ENCODE peak calls at places on chromosomes 2 and 18, in eight cellular contexts. A, E, N, Z, J, H, T and C are unnamed samples.

GRCh38 chr18:52636536-52636935 is 296.5 kb downstream of the DCC start:
- DNase-seq in T (no peak), N (no peak), Z (no peak), H (no peak), E (peak), J (peak), A (peak), C (no peak)

GRCh38 chr18:63119647-63120046 is 199.9 kb downstream of the BCL2 start:
- DNase-seq in N (no peak), T (peak), Z (peak), E (peak), H (peak), A (peak), J (no peak), C (no peak)

GRCh38 chr2:214069254-214069653 is 341.6 kb upstream of the VWC2L start:
- DNase-seq in A (peak), Z (peak), N (no peak), E (peak), H (peak), J (no peak), T (peak), C (no peak)

GRCh38 chr2:167785606-167786005 is 461.8 kb downstream of the STK39 start:
- DNase-seq in E (no peak), A (no peak), H (peak), T (no peak), N (no peak), Z (peak), J (no peak), C (no peak)

GRCh38 chr2:58899692-58900091 is 658.6 kb upstream of the FANCL start:
- DNase-seq in H (peak), T (peak), E (no peak), A (no peak), J (no peak), N (no peak), Z (peak), C (no peak)

GRCh38 chr2:241109210-241110088 is 7.4 kb upstream of the MTERF4 start:
- DNase-seq in T (no peak), E (no peak), J (no peak), N (no peak), A (no peak), Z (no peak), H (no peak), C (no peak)

GRCh38 chr2:133975676-133976428 is 278.0 kb upstream of the MGAT5 start:
- DNase-seq in N (peak), H (no peak), Z (no peak), T (peak), E (no peak), J (no peak), A (no peak), C (no peak)

GRCh38 chr2:147232225-147232669 is 612.6 kb upstream of the ACVR2A start:
- DNase-seq in N (no peak), T (no peak), H (no peak), Z (no peak), J (no peak), A (no peak), E (no peak), C (no peak)

GRCh38 chr2:190413421-190413820 is 5.3 kb downstream of the MFSD6 start:
- DNase-seq in A (no peak), J (no peak), N (no peak), H (no peak), T (no peak), Z (no peak), E (no peak), C (no peak)

GRCh38 chr2:48792030-48792429 is 36.5 kb upstream of the LHCGR start:
- DNase-seq in H (no peak), A (no peak), T (no peak), J (no peak), Z (no peak), E (peak), N (no peak), C (no peak)

GRCh38 chr18:2923464-2923863 is 76.7 kb downstream of the EMILIN2 start:
- DNase-seq in A (no peak), T (peak), Z (no peak), H (peak), J (no peak), E (no peak), N (no peak), C (no peak)

GRCh38 chr2:223860809-223861738 is 23.7 kb upstream of the AP1S3 start:
- DNase-seq in E (no peak), J (no peak), A (peak), N (no peak), H (peak), T (peak), Z (peak), C (no peak)

GRCh38 chr2:202782930-202783558 is 88.5 kb downstream of the ICA1L start:
- DNase-seq in H (no peak), A (no peak), N (no peak), Z (no peak), J (no peak), E (no peak), T (no peak), C (no peak)

GRCh38 chr18:6624271-6624670 is 105.2 kb upstream of the ARHGAP28 start:
- DNase-seq in T (peak), A (no peak), H (peak), N (no peak), E (peak), J (no peak), Z (peak), C (no peak)

GRCh38 chr18:6623278-6623677 is 106.2 kb upstream of the ARHGAP28 start:
- DNase-seq in N (no peak), H (no peak), A (no peak), E (no peak), T (no peak), J (no peak), Z (no peak), C (no peak)

GRCh38 chr18:6627621-6628020 is 101.9 kb upstream of the ARHGAP28 start:
- DNase-seq in J (no peak), A (no peak), Z (peak), T (peak), H (peak), N (no peak), E (no peak), C (no peak)

GRCh38 chr18:6626457-6626856 is 103.1 kb upstream of the ARHGAP28 start:
- DNase-seq in H (no peak), J (no peak), Z (no peak), N (no peak), T (no peak), A (no peak), E (no peak), C (no peak)

GRCh38 chr18:6624729-6625308 is 104.7 kb upstream of the ARHGAP28 start:
- DNase-seq in N (no peak), E (no peak), A (no peak), T (peak), H (peak), J (no peak), Z (peak), C (no peak)
- H3K27ac ChIP-seq in N (no peak), E (no peak), A (no peak), T (peak), H (peak), J (no peak), Z (peak), C (no peak)

GRCh38 chr2:238850096-238850495 is 2.2 kb downstream of the TWIST2 start:
- DNase-seq in A (no peak), E (no peak), J (no peak), T (peak), Z (no peak), H (no peak), N (no peak), C (no peak)
- H3K4me3 ChIP-seq in A (no peak), E (no peak), J (peak), T (peak), Z (peak), H (peak), N (no peak), C (peak)

GRCh38 chr2:23622466-23622865 is 237.5 kb downstream of the KLHL29 start:
- DNase-seq in A (no peak), H (no peak), T (no peak), Z (no peak), N (no peak), J (no peak), E (no peak), C (no peak)
- H3K27ac ChIP-seq in A (no peak), H (no peak), T (no peak), Z (no peak), N (no peak), J (no peak), E (no peak), C (no peak)

GRCh38 chr2:62208082-62208757 is 12.3 kb downstream of the B3GNT2 start:
- DNase-seq in J (no peak), E (no peak), N (no peak), Z (no peak), A (no peak), T (no peak), H (no peak), C (no peak)
- H3K4me3 ChIP-seq in J (no peak), E (no peak), N (no peak), Z (no peak), A (no peak), T (no peak), H (no peak), C (no peak)

DNA sequence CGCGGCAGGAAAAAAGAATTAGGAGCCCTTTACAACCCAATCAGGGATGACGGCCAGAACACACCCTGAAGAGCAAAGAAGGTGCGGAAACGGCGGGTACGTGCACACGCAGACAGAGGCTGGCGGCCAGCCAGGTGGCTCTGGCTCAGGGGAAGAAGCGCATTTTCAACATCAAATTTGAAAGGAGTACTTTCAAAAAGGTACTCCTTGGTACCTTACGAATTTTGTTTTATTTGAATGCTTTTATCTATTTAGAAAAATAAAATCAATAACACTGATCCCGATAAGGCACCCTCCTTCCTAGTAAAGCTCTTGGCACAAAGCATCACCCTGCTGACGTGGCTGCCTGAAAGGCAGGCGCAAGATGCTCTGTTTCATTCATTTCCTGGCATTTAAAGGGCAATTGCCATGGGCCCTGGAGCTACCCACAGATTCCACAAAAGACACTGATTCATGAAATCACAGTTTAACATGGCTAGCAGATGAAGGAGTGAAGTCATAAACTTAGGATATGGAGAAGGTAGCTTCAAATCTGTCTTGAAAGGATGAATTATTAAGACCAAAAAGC is 47.2 kb upstream of the SEMA4C start:
- DNase-seq in E (no peak), N (no peak), T (no peak), J (no peak), A (no peak), H (peak), Z (no peak), C (no peak)
- H3K27ac ChIP-seq in E (no peak), N (no peak), T (no peak), J (no peak), A (no peak), H (no peak), Z (no peak), C (no peak)

DNA sequence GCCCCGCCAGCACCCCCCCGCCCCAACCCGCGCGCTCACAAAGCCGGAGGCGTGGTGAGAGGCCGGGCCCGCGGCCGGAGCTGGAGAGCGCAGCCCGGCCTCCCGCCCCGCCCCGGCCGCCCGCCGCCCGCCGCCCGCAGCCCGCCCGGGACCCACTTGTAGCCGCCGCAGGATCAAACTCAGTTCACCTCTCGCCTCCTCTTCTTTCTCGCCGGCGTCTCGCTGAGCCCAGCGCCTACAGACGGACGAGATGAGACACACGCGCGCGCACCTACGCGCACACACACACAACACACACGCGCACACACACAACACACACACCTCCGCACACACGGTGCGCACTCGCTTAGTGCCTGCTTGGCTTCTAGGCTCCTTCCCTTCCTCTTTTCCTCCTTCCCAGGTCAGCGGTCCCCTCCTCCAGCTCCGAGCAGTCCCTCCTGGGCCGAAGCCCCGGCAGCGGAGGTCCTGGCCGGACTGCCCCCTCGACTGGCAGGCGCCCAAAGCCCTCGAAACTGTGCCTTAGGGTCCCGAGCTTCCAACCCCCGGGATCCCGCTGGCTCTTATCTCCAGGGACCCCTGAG is 1.4 kb upstream of the CYP26B1 start:
- DNase-seq in A (no peak), N (peak), T (peak), E (peak), J (peak), H (peak), Z (no peak), C (peak)
- H3K4me3 ChIP-seq in A (peak), N (peak), T (peak), E (peak), J (peak), H (peak), Z (peak), C (peak)

GRCh38 chr2:238281826-238282480 is 6.5 kb downstream of the PER2 start:
- DNase-seq in Z (no peak), H (no peak), A (no peak), J (no peak), T (no peak), E (no peak), N (no peak), C (no peak)
- H3K27ac ChIP-seq in Z (no peak), H (no peak), A (no peak), J (no peak), T (no peak), E (no peak), N (no peak), C (no peak)